ENCODE peak calls at places on chromosomes 7 and 10, in four cellular contexts. K is WTC11, Q is hypothalamus, X is AG04449. W is an unnamed sample.
A peak's percentile ranks its signal among the peaks of the same experiment; 100 is the strongest.

GRCh38 chr10:77070892-77071595 is 566.6 kb downstream of the KCNMA1 start:
- DNase-seq in K (no peak), Q (no peak), X (no peak), W (no peak)

GRCh38 chr7:123070702-123071286 is 75.3 kb upstream of the TAS2R16 start:
- DNase-seq in K (no peak), Q (no peak), X (no peak), W (peak; percentile 54)

GRCh38 chr7:33743594-33743993 is 161.7 kb upstream of the BMPER start:
- DNase-seq in K (no peak), Q (no peak), X (no peak), W (no peak)

GRCh38 chr10:50883624-50884023 is 1.8 kb downstream of the A1CF start:
- DNase-seq in K (no peak), Q (no peak), X (no peak), W (no peak)

GRCh38 chr10:110311357-110311949 is 6.7 kb upstream of the SMNDC1 start:
- DNase-seq in K (peak; percentile 45), Q (peak; percentile 15), X (no peak), W (peak; percentile 87)

GRCh38 chr7:131544449-131545425 is 11.7 kb downstream of the PODXL start:
- DNase-seq in K (no peak), Q (no peak), X (no peak), W (peak; percentile 62)

GRCh38 chr10:119531067-119531466 is 11.5 kb downstream of the RGS10 start:
- DNase-seq in K (no peak), Q (no peak), X (no peak), W (no peak)

GRCh38 chr7:5597772-5598171 is 174.1 kb upstream of the TNRC18 start:
- DNase-seq in K (no peak), Q (no peak), X (no peak), W (no peak)

GRCh38 chr10:124648738-124649137 is 95.4 kb downstream of the FAM53B start:
- DNase-seq in K (no peak), Q (peak; percentile 45), X (peak; percentile 42), W (no peak)

GRCh38 chr10:113381906-113382562 is 170.8 kb upstream of the HABP2 start:
- DNase-seq in K (no peak), Q (no peak), X (peak; percentile 23), W (no peak)

GRCh38 chr7:69912846-69913245 is 314.6 kb downstream of the AUTS2 start:
- DNase-seq in K (no peak), Q (no peak), X (no peak), W (no peak)

W was measured in GM23338.